ENCODE peak calls at places on chromosomes 1 and 21, in nine cellular contexts. B is spleen; E is stimulated activated CD8-positive, alpha-beta memory T cell treated with anti-CD3 and anti-CD28 coated beads, Interleukin-4, amount 100 ng/mL, for 24 hours; N is activated CD8-positive, alpha-beta memory T cell treated with anti-CD3 and anti-CD28 coated beads for 24 hours; P is kidney epithelial cell; U is body of pancreas; L is fibroblast of the conjunctiva; G is HuH-7; F is H7. W is an unnamed sample.

GRCh38 chr1:179951383-179952144 is 3.0 kb upstream of the CEP350 start:
- DNase-seq in E (no peak), F (no peak), N (no peak), G (no peak), P (no peak), U (no peak), B (no peak), L (no peak), W (no peak)

GRCh38 chr1:156251527-156251926 is 3.7 kb upstream of the PAQR6 start:
- DNase-seq in E (no peak), U (no peak), G (no peak), F (no peak), L (no peak), N (no peak), P (no peak), B (no peak), W (no peak)

GRCh38 chr1:89990976-89991831 is 3.7 kb upstream of the ZNF326 start:
- DNase-seq in U (no peak), G (no peak), F (no peak), E (no peak), N (no peak), B (no peak), L (no peak), P (no peak), W (no peak)

GRCh38 chr1:156485984-156486383 is 14.6 kb downstream of the MEF2D start:
- DNase-seq in B (no peak), G (no peak), E (no peak), F (no peak), P (no peak), N (no peak), L (no peak), U (no peak), W (no peak)

GRCh38 chr1:224357626-224358124 is 996 bp downstream of the CNIH4 start:
- DNase-seq in F (peak; percentile 22), L (peak; percentile 64), P (no peak), B (no peak), N (no peak), U (no peak), G (peak; percentile 77), E (no peak), W (no peak)

GRCh38 chr1:213507472-213508223 is 456.6 kb downstream of the RPS6KC1 start:
- DNase-seq in E (no peak), L (no peak), U (no peak), G (no peak), P (no peak), F (no peak), N (no peak), B (no peak), W (no peak)

GRCh38 chr1:21577933-21578332 is 68.7 kb downstream of the ALPL start:
- DNase-seq in B (no peak), N (no peak), G (no peak), L (no peak), U (no peak), E (no peak), P (no peak), F (no peak), W (no peak)

GRCh38 chr21:35628331-35628730 is 432.0 kb downstream of the SETD4 start:
- DNase-seq in E (no peak), L (no peak), P (no peak), B (no peak), G (no peak), F (no peak), N (no peak), U (no peak), W (no peak)

GRCh38 chr1:183310753-183311465 is 107.3 kb downstream of the NMNAT2 start:
- DNase-seq in F (no peak), N (no peak), B (no peak), U (peak; percentile 72), L (no peak), G (no peak), E (peak; percentile 7), P (peak; percentile 26), W (no peak)

W was measured in H9.